ENCODE peak calls at places on chromosomes 7 and 10, in five cellular contexts. W is prostate gland; Y is ovary; H is CD8-positive, alpha-beta T cell; L is neural progenitor cell. S is an unnamed sample. For H3K4me1, the result is how much of the 10 kb centered on the place peaks cover.

GRCh38 chr10:49106451-49106850 is 8.9 kb downstream of the VSTM4 start:
- DNase-seq in W (peak), Y (no peak), H (no peak), L (no peak), S (no peak)

GRCh38 chr7:13144622-13145021 is 457.2 kb downstream of the ARL4A start:
- DNase-seq in W (no peak), Y (peak), H (no peak), L (no peak), S (no peak)

GRCh38 chr7:155763721-155764431 is 48.4 kb downstream of the SHH start:
- DNase-seq in W (no peak), Y (no peak), H (peak), L (no peak), S (no peak)

GRCh38 chr7:128745706-128746105 is 6.5 kb downstream of the CALU start:
- DNase-seq in W (no peak), Y (no peak), H (no peak), L (no peak), S (no peak)

GRCh38 chr7:26525413-26526287 is 234.0 kb downstream of the SNX10 start:
- DNase-seq in W (no peak), Y (no peak), H (no peak), L (no peak), S (no peak)

GRCh38 chr10:86899128-86899527 is 58.3 kb downstream of the MMRN2 start:
- DNase-seq in W (no peak), Y (no peak), H (no peak), L (peak), S (no peak)

GRCh38 chr7:85734823-85735222 is 548.0 kb upstream of the SEMA3D start:
- DNase-seq in W (no peak), Y (no peak), H (no peak), L (no peak), S (no peak)

GRCh38 chr7:9192969-9193368 is 759.6 kb downstream of the NXPH1 start:
- DNase-seq in W (no peak), Y (no peak), H (no peak), L (no peak), S (no peak)

GRCh38 chr7:902996-903395 is 26.6 kb downstream of the GET4 start:
- DNase-seq in W (no peak), Y (no peak), H (no peak), L (no peak), S (no peak)

GRCh38 chr7:138205614-138206150 is 129.4 kb downstream of the AKR1D1 start:
- DNase-seq in W (no peak), Y (no peak), H (no peak), L (no peak), S (peak)

GRCh38 chr10:114174462-114175190 is 623 bp upstream of the CCDC186 start:
- DNase-seq in W (peak), Y (peak), H (no peak), L (peak), S (peak)

GRCh38 chr10:121927361-121927840 is 430 bp downstream of the ATE1 start:
- DNase-seq in W (peak), Y (peak), H (no peak), L (peak), S (peak)

GRCh38 chr10:131430716-131431402 is 119.3 kb upstream of the TCERG1L start:
- DNase-seq in W (no peak), Y (no peak), H (no peak), L (no peak), S (no peak)

GRCh38 chr10:104317195-104318095 is 20.8 kb downstream of the ITPRIP start:
- DNase-seq in W (no peak), Y (peak), H (no peak), L (no peak), S (no peak)

GRCh38 chr10:132420469-132421376 is 23.7 kb downstream of the PWWP2B start:
- DNase-seq in W (no peak), Y (no peak), H (no peak), L (no peak), S (no peak)

GRCh38 chr7:128031901-128032604 is 816 bp upstream of the LRRC4 start:
- DNase-seq in W (peak), Y (peak), H (peak), L (peak), S (peak)

GRCh38 chr10:118993214-118993613 is 36.3 kb upstream of the NANOS1 start:
- DNase-seq in W (no peak), Y (no peak), H (no peak), L (no peak), S (no peak)

GRCh38 chr7:49768254-49768653 is 5.2 kb upstream of the VWC2 start:
- DNase-seq in W (no peak), Y (no peak), H (no peak), L (no peak), S (no peak)

GRCh38 chr10:34343764-34344163 is 471.3 kb downstream of the PARD3 start:
- DNase-seq in W (no peak), Y (no peak), H (no peak), L (no peak), S (peak)

GRCh38 chr7:17130281-17131059 is 168.0 kb upstream of the AHR start:
- DNase-seq in W (no peak), Y (no peak), H (no peak), L (peak), S (peak)

GRCh38 chr7:84912018-84912417 is 274.8 kb downstream of the SEMA3D start:
- DNase-seq in W (no peak), Y (no peak), H (no peak), L (no peak), S (no peak)

GRCh38 chr7:24255139-24255538 is 28.9 kb upstream of the NPY start:
- DNase-seq in W (no peak), Y (no peak), H (no peak), L (no peak), S (no peak)

GRCh38 chr7:87853237-87853864 is 22.8 kb downstream of the SLC25A40 start:
- DNase-seq in W (no peak), Y (no peak), H (no peak), L (no peak), S (peak)

GRCh38 chr7:133394369-133394768 is 141.5 kb downstream of the EXOC4 start:
- DNase-seq in W (no peak), Y (no peak), H (no peak), L (no peak), S (no peak)

GRCh38 chr7:680411-681127 is 45.9 kb upstream of the DNAAF5 start:
- DNase-seq in W (no peak), Y (no peak), H (no peak), L (no peak), S (no peak)

GRCh38 chr10:129775681-129776080 is 188.4 kb downstream of the EBF3 start:
- DNase-seq in W (no peak), Y (no peak), H (no peak), L (no peak), S (no peak)

GRCh38 chr10:490891-491571 is 198.4 kb downstream of the DIP2C start:
- DNase-seq in W (no peak), Y (peak), H (no peak), L (no peak), S (peak)

GRCh38 chr10:124736491-124737136 is 7.6 kb downstream of the FAM53B start:
- DNase-seq in W (peak), Y (peak), H (no peak), L (no peak), S (peak)

GRCh38 chr7:69067397-69067796 is 530.9 kb upstream of the AUTS2 start:
- DNase-seq in W (peak), Y (no peak), H (no peak), L (peak), S (peak)

GRCh38 chr7:143321734-143322133 is 5.8 kb downstream of the CLCN1 start:
- DNase-seq in W (no peak), Y (no peak), H (no peak), L (no peak), S (no peak)

GRCh38 chr10:100562008-100562672 is 26.4 kb downstream of the HIF1AN start:
- DNase-seq in W (peak), Y (peak), H (peak), L (peak), S (peak)

GRCh38 chr10:98167191-98167590 is 32.7 kb downstream of the R3HCC1L start:
- DNase-seq in W (no peak), Y (no peak), H (no peak), L (no peak), S (no peak)

GRCh38 chr10:98170249-98171117 is 36.0 kb downstream of the R3HCC1L start:
- DNase-seq in W (peak), Y (no peak), H (no peak), L (peak), S (peak)

GRCh38 chr10:98168766-98169165 is 34.3 kb downstream of the R3HCC1L start:
- DNase-seq in W (no peak), Y (no peak), H (no peak), L (no peak), S (no peak)

GRCh38 chr10:98168147-98168546 is 33.7 kb downstream of the R3HCC1L start:
- DNase-seq in W (no peak), Y (no peak), H (no peak), L (no peak), S (no peak)

DNA sequence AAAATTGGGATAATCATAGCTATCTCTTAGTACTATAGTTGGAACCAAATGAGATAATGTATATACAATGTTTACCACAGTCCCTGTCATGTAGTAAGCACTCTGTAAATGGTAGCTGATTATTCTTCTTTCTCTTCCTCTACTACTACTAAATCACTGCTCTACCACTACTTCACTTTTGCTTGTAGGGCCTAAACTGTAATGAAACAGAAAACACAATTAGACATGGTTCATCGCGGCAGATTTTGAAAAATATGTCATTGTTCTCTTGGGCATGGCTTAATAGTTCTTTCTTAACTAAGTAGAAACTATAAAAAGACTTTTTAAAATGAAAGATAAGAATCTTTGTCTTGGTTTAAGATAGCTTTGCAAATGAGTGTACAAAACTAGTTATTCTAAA is 34.9 kb downstream of the R3HCC1L start:
- DNase-seq in W (no peak), Y (no peak), H (no peak), L (no peak), S (no peak)
- H3K4me1 ChIP-seq in W (under half), Y (under half), H (under half), L (under half), S (under half)

DNA sequence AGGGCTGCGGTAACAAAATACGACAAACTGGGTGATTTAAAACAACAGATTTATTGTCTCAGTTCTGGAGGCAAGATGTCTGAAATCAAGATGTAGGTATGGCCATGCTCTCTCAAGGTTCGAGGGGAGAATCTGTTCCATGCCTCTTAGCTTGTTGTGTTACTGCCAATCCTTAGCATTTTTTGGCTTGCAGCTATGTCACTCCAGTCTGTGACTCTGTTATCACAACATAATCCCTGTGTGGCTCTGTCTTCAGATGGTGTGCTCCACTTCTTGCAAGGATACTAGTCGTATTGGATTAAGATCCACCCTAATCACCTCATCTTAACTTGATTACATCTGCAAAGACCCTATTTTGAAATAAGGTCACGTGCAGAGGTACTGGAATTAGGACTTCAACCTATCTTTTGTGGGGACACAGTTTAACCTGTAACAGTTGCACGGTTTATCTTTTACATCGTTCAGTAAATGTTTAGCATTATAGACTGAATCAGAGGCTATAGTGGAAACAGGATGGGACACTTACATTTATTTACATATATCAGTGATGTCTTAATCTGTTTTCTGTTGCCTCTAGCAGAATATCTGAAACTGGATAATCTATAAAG is 3.1 kb downstream of the C1GALT1 start:
- DNase-seq in W (no peak), Y (no peak), H (no peak), L (no peak), S (no peak)
- H3K27ac ChIP-seq in W (no peak), Y (no peak), H (no peak), L (no peak), S (no peak)

GRCh38 chr10:6164271-6165095 is 38.2 kb upstream of the PFKFB3 start:
- DNase-seq in W (no peak), Y (no peak), H (no peak), L (no peak), S (peak)
- TF ChIP-seq CTCF in W (no peak), Y (no peak), H (no peak), L (no peak), S (no peak)

DNA sequence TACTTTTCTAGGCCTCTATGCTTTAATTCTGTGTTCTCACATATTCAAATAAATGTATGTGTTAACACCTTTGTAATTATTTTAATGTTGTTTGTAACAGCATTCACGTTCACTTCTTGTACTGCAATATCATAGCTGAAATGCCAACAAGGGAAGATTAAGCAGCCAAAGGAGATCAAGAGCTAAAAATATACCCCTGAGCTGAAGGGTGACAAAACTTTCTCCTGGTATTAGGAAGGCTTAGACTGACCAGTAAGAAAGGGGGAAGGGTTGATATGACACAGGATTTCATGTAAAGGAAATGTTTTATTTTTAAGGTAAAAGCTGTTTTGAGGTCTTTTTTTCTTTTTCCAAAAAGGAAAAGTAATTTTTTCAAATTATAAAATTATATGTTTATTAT is 40.4 kb upstream of the VDAC2 start:
- DNase-seq in W (no peak), Y (no peak), H (no peak), L (no peak), S (peak)
- H3K4me1 ChIP-seq in W (under half), Y (under half), H (under half), L (under half), S (under half)

DNA sequence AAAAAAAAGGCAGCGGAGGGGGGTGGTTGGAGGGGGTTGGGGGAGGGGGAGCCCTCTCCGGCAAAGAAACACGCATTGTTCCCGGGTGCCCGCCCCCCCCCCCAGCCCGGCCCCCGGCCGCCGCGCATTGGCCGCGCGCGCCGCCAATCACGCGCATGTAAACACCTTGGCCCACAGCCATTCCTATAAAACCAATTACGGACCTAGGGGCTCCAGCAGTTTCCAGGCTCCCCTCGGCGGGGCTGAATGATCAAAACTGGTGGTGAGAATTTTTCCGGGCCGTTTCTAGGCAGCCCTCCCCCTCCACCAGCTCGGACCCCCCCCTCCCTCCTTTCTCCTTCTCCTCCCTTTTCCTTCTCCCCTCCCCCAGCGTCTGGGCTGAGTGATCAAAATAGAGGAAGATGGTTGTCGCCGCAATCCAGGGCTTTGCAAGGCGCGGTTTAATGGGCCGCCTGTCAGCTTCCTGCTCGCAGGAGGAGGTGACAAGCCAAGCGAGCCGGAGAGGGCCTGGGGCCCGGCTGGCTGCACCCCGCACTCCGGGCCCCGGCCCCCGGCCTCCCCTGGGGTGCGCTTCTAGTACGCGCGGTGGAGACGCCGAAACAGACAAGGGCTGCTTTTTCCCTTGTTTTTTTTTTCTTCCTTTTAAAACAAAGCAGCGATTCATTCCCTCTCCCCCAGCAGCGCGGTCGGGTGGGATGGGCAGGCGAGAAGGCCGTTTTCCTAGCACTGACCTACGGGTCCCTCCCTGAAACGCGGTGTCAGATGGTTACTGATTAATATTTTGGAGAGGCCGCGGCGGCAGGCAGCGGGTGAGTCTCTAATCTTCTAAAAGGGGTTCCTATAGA is 432 bp upstream of the TNRC18 start:
- DNase-seq in W (peak), Y (peak), H (no peak), L (peak), S (peak)
- H3K27ac ChIP-seq in W (peak), Y (peak), H (no peak), L (peak), S (peak)

GRCh38 chr10:61618388-61618961 is 44.3 kb upstream of the CABCOCO1 start:
- DNase-seq in W (no peak), Y (no peak), H (no peak), L (no peak), S (no peak)

GRCh38 chr10:61617586-61617985 is 45.1 kb upstream of the CABCOCO1 start:
- DNase-seq in W (no peak), Y (no peak), H (no peak), L (no peak), S (no peak)

GRCh38 chr10:61613665-61614064 is 49.1 kb upstream of the CABCOCO1 start:
- DNase-seq in W (no peak), Y (no peak), H (no peak), L (no peak), S (no peak)

GRCh38 chr10:61617180-61617579 is 45.5 kb upstream of the CABCOCO1 start:
- DNase-seq in W (no peak), Y (no peak), H (no peak), L (no peak), S (no peak)

GRCh38 chr10:61616611-61617010 is 46.1 kb upstream of the CABCOCO1 start:
- DNase-seq in W (no peak), Y (no peak), H (no peak), L (no peak), S (no peak)
- TF ChIP-seq CTCF in W (no peak), Y (no peak), H (no peak), L (no peak), S (no peak)

DNA sequence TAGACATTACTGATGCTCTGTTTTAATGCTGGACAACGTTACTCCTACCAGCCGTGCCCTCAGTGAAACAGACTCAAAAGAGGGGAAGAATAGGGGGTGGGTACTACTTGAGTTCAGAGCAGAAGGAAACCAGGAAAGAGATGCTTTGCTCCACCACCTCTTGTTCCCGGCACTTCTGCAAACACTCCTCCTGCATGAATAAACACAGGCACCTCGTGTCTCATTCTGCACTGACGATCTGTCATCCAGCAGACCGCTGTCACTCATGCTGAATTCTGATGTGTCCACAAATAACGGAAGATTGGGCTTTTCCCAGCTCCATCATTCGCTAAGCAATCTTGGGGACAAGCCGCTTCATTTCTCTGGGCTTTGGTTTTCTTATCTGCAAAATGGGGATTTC is 26.7 kb downstream of the YWHAG start:
- DNase-seq in W (no peak), Y (no peak), H (no peak), L (no peak), S (no peak)
- H3K4me1 ChIP-seq in W (under half), Y (under half), H (under half), L (under half), S (half or more)

GRCh38 chr7:100627238-100627549 is 14.2 kb downstream of the TFR2 start:
- DNase-seq in W (no peak), Y (no peak), H (no peak), L (no peak), S (no peak)
- H3K27ac ChIP-seq in W (peak), Y (no peak), H (peak), L (no peak), S (no peak)

GRCh38 chr10:21161090-21161625 is 264.0 kb upstream of the NEBL start:
- DNase-seq in W (no peak), Y (no peak), H (no peak), L (peak), S (no peak)

GRCh38 chr10:21161647-21162046 is 264.5 kb upstream of the NEBL start:
- DNase-seq in W (no peak), Y (no peak), H (no peak), L (peak), S (no peak)

GRCh38 chr10:21158301-21158700 is 261.2 kb upstream of the NEBL start:
- DNase-seq in W (no peak), Y (no peak), H (no peak), L (no peak), S (no peak)

GRCh38 chr10:21160116-21160515 is 263.0 kb upstream of the NEBL start:
- DNase-seq in W (no peak), Y (no peak), H (no peak), L (no peak), S (no peak)

DNA sequence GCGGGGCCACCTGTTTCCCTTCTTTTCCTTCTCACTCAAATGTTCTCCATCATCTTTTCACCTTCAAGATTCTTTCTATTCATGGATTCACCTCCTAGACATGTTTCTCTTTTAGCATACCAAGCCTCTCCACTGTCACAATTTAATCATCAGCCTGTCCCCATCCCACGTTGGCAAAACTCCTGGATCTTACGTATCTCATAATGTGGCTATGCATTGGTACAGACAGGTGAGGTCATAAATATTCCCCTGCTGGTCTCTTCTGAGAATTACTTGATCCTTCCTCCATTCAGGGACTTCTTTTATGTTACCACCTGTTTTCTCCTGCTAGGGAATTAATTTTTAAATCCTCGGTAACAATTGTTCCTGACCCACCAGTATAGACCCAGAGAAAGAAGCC is 262.6 kb upstream of the NEBL start:
- DNase-seq in W (no peak), Y (no peak), H (no peak), L (no peak), S (no peak)
- TF ChIP-seq CTCF in W (no peak), Y (no peak), H (no peak), L (no peak), S (no peak)

S was measured in cardiac muscle cell.